ENCODE peak calls at places on chromosome 15, in eight cellular contexts. One of them, this sample, is unnamed.

GRCh38 chr15:94671845-94672524 is 440.6 kb downstream of the MCTP2 start:
- DNase-seq in tibial nerve: peak
- DNase-seq in left ventricle myocardium inferior: no peak
- DNase-seq in CD4-positive, CD25-positive, alpha-beta regulatory T cell: no peak
- DNase-seq in brain microvascular endothelial cell: peak
- DNase-seq in adrenal gland: peak
- DNase-seq in upper lobe of right lung: no peak
- DNase-seq in HepG2: no peak
- DNase-seq in this sample: no peak

GRCh38 chr15:52678036-52678467 is 1.1 kb downstream of the ATOSA start:
- DNase-seq in CD4-positive, CD25-positive, alpha-beta regulatory T cell: peak
- DNase-seq in left ventricle myocardium inferior: peak
- DNase-seq in brain microvascular endothelial cell: peak
- DNase-seq in tibial nerve: peak
- DNase-seq in HepG2: peak
- DNase-seq in upper lobe of right lung: peak
- DNase-seq in adrenal gland: peak
- DNase-seq in this sample: peak

GRCh38 chr15:57665187-57665586 is 41.3 kb upstream of the POLR2M start:
- DNase-seq in CD4-positive, CD25-positive, alpha-beta regulatory T cell: no peak
- DNase-seq in tibial nerve: no peak
- DNase-seq in left ventricle myocardium inferior: no peak
- DNase-seq in adrenal gland: no peak
- DNase-seq in HepG2: no peak
- DNase-seq in upper lobe of right lung: no peak
- DNase-seq in brain microvascular endothelial cell: no peak
- DNase-seq in this sample: no peak

GRCh38 chr15:31264534-31265089 is 62.0 kb upstream of the KLF13 start:
- DNase-seq in adrenal gland: no peak
- DNase-seq in brain microvascular endothelial cell: no peak
- DNase-seq in HepG2: no peak
- DNase-seq in tibial nerve: no peak
- DNase-seq in upper lobe of right lung: peak
- DNase-seq in left ventricle myocardium inferior: peak
- DNase-seq in CD4-positive, CD25-positive, alpha-beta regulatory T cell: no peak
- DNase-seq in this sample: no peak

GRCh38 chr15:32857732-32858131 is 139.9 kb downstream of the GREM1 start:
- DNase-seq in left ventricle myocardium inferior: no peak
- DNase-seq in upper lobe of right lung: no peak
- DNase-seq in CD4-positive, CD25-positive, alpha-beta regulatory T cell: no peak
- DNase-seq in adrenal gland: no peak
- DNase-seq in HepG2: no peak
- DNase-seq in brain microvascular endothelial cell: no peak
- DNase-seq in tibial nerve: no peak
- DNase-seq in this sample: no peak

GRCh38 chr15:71316911-71317310 is 201.6 kb downstream of the THSD4 start:
- DNase-seq in HepG2: no peak
- DNase-seq in CD4-positive, CD25-positive, alpha-beta regulatory T cell: no peak
- DNase-seq in tibial nerve: no peak
- DNase-seq in adrenal gland: no peak
- DNase-seq in upper lobe of right lung: no peak
- DNase-seq in left ventricle myocardium inferior: no peak
- DNase-seq in brain microvascular endothelial cell: no peak
- DNase-seq in this sample: no peak

GRCh38 chr15:68674975-68675374 is 96.2 kb downstream of the CORO2B start:
- DNase-seq in CD4-positive, CD25-positive, alpha-beta regulatory T cell: no peak
- DNase-seq in upper lobe of right lung: no peak
- DNase-seq in adrenal gland: no peak
- DNase-seq in brain microvascular endothelial cell: peak
- DNase-seq in tibial nerve: no peak
- DNase-seq in HepG2: no peak
- DNase-seq in left ventricle myocardium inferior: no peak
- DNase-seq in this sample: peak

GRCh38 chr15:77527164-77527778 is 105.4 kb downstream of the LINGO1 start:
- DNase-seq in adrenal gland: no peak
- DNase-seq in HepG2: peak
- DNase-seq in tibial nerve: no peak
- DNase-seq in brain microvascular endothelial cell: no peak
- DNase-seq in CD4-positive, CD25-positive, alpha-beta regulatory T cell: no peak
- DNase-seq in left ventricle myocardium inferior: peak
- DNase-seq in upper lobe of right lung: peak
- DNase-seq in this sample: no peak

GRCh38 chr15:77386626-77387025 is 33.3 kb downstream of the PEAK1 start:
- DNase-seq in upper lobe of right lung: no peak
- DNase-seq in HepG2: no peak
- DNase-seq in brain microvascular endothelial cell: no peak
- DNase-seq in adrenal gland: no peak
- DNase-seq in left ventricle myocardium inferior: no peak
- DNase-seq in CD4-positive, CD25-positive, alpha-beta regulatory T cell: no peak
- DNase-seq in tibial nerve: no peak
- DNase-seq in this sample: no peak

GRCh38 chr15:79436037-79436780 is 4.1 kb downstream of the MINAR1 start:
- DNase-seq in tibial nerve: no peak
- DNase-seq in CD4-positive, CD25-positive, alpha-beta regulatory T cell: no peak
- DNase-seq in adrenal gland: no peak
- DNase-seq in brain microvascular endothelial cell: no peak
- DNase-seq in upper lobe of right lung: no peak
- DNase-seq in HepG2: no peak
- DNase-seq in left ventricle myocardium inferior: no peak
- DNase-seq in this sample: no peak

GRCh38 chr15:83356516-83357399 is 72.3 kb upstream of the BNC1 start:
- DNase-seq in upper lobe of right lung: no peak
- DNase-seq in adrenal gland: no peak
- DNase-seq in HepG2: no peak
- DNase-seq in tibial nerve: no peak
- DNase-seq in CD4-positive, CD25-positive, alpha-beta regulatory T cell: no peak
- DNase-seq in brain microvascular endothelial cell: no peak
- DNase-seq in left ventricle myocardium inferior: no peak
- DNase-seq in this sample: no peak

GRCh38 chr15:29138260-29138659 is 131.4 kb downstream of the NSMCE3 start:
- DNase-seq in HepG2: no peak
- DNase-seq in brain microvascular endothelial cell: no peak
- DNase-seq in tibial nerve: no peak
- DNase-seq in adrenal gland: no peak
- DNase-seq in left ventricle myocardium inferior: no peak
- DNase-seq in CD4-positive, CD25-positive, alpha-beta regulatory T cell: no peak
- DNase-seq in upper lobe of right lung: no peak
- DNase-seq in this sample: no peak

GRCh38 chr15:57599299-57599810 is 7.7 kb downstream of the MYZAP start:
- DNase-seq in adrenal gland: no peak
- DNase-seq in CD4-positive, CD25-positive, alpha-beta regulatory T cell: no peak
- DNase-seq in tibial nerve: no peak
- DNase-seq in upper lobe of right lung: no peak
- DNase-seq in left ventricle myocardium inferior: no peak
- DNase-seq in HepG2: no peak
- DNase-seq in brain microvascular endothelial cell: no peak
- DNase-seq in this sample: no peak

GRCh38 chr15:76904461-76905012 is 603 bp downstream of the SCAPER start:
- DNase-seq in brain microvascular endothelial cell: no peak
- DNase-seq in upper lobe of right lung: peak
- DNase-seq in left ventricle myocardium inferior: no peak
- DNase-seq in tibial nerve: peak
- DNase-seq in CD4-positive, CD25-positive, alpha-beta regulatory T cell: peak
- DNase-seq in adrenal gland: peak
- DNase-seq in HepG2: peak
- DNase-seq in this sample: peak

GRCh38 chr15:69909719-69910444 is 187.8 kb downstream of the TLE3 start:
- DNase-seq in tibial nerve: no peak
- DNase-seq in brain microvascular endothelial cell: no peak
- DNase-seq in upper lobe of right lung: no peak
- DNase-seq in left ventricle myocardium inferior: no peak
- DNase-seq in HepG2: no peak
- DNase-seq in adrenal gland: no peak
- DNase-seq in CD4-positive, CD25-positive, alpha-beta regulatory T cell: no peak
- DNase-seq in this sample: no peak

GRCh38 chr15:26294062-26294689 is 431.0 kb upstream of the ATP10A start:
- DNase-seq in brain microvascular endothelial cell: no peak
- DNase-seq in adrenal gland: no peak
- DNase-seq in CD4-positive, CD25-positive, alpha-beta regulatory T cell: no peak
- DNase-seq in HepG2: no peak
- DNase-seq in upper lobe of right lung: no peak
- DNase-seq in tibial nerve: no peak
- DNase-seq in left ventricle myocardium inferior: peak
- DNase-seq in this sample: no peak

GRCh38 chr15:66187271-66187670 is 66.3 kb downstream of the MEGF11 start:
- DNase-seq in adrenal gland: no peak
- DNase-seq in CD4-positive, CD25-positive, alpha-beta regulatory T cell: no peak
- DNase-seq in brain microvascular endothelial cell: no peak
- DNase-seq in tibial nerve: no peak
- DNase-seq in HepG2: no peak
- DNase-seq in left ventricle myocardium inferior: no peak
- DNase-seq in upper lobe of right lung: peak
- DNase-seq in this sample: no peak

GRCh38 chr15:57611938-57612337 is 20.2 kb downstream of the MYZAP start:
- DNase-seq in brain microvascular endothelial cell: no peak
- DNase-seq in HepG2: peak
- DNase-seq in CD4-positive, CD25-positive, alpha-beta regulatory T cell: no peak
- DNase-seq in left ventricle myocardium inferior: no peak
- DNase-seq in adrenal gland: peak
- DNase-seq in tibial nerve: no peak
- DNase-seq in upper lobe of right lung: no peak
- DNase-seq in this sample: no peak

GRCh38 chr15:31498756-31499155 is 172.1 kb downstream of the KLF13 start:
- DNase-seq in CD4-positive, CD25-positive, alpha-beta regulatory T cell: no peak
- DNase-seq in brain microvascular endothelial cell: no peak
- DNase-seq in left ventricle myocardium inferior: no peak
- DNase-seq in adrenal gland: no peak
- DNase-seq in upper lobe of right lung: no peak
- DNase-seq in HepG2: no peak
- DNase-seq in tibial nerve: no peak
- DNase-seq in this sample: no peak

GRCh38 chr15:51751687-51752683 is 588 bp downstream of the TMOD2 start:
- DNase-seq in CD4-positive, CD25-positive, alpha-beta regulatory T cell: no peak
- DNase-seq in HepG2: no peak
- DNase-seq in brain microvascular endothelial cell: no peak
- DNase-seq in adrenal gland: peak
- DNase-seq in upper lobe of right lung: peak
- DNase-seq in left ventricle myocardium inferior: peak
- DNase-seq in tibial nerve: no peak
- DNase-seq in this sample: no peak

GRCh38 chr15:78976691-78977090 is 31.8 kb upstream of the CTSH start:
- DNase-seq in tibial nerve: no peak
- DNase-seq in HepG2: no peak
- DNase-seq in brain microvascular endothelial cell: no peak
- DNase-seq in left ventricle myocardium inferior: no peak
- DNase-seq in upper lobe of right lung: no peak
- DNase-seq in CD4-positive, CD25-positive, alpha-beta regulatory T cell: no peak
- DNase-seq in adrenal gland: no peak
- DNase-seq in this sample: no peak

GRCh38 chr15:71800835-71801745 is 9.3 kb upstream of the NR2E3 start:
- DNase-seq in tibial nerve: peak
- DNase-seq in upper lobe of right lung: no peak
- DNase-seq in HepG2: peak
- DNase-seq in CD4-positive, CD25-positive, alpha-beta regulatory T cell: peak
- DNase-seq in left ventricle myocardium inferior: no peak
- DNase-seq in adrenal gland: peak
- DNase-seq in brain microvascular endothelial cell: peak
- DNase-seq in this sample: peak

GRCh38 chr15:38611228-38611627 is 46.6 kb upstream of the RASGRP1 start:
- DNase-seq in HepG2: no peak
- DNase-seq in tibial nerve: no peak
- DNase-seq in adrenal gland: no peak
- DNase-seq in brain microvascular endothelial cell: no peak
- DNase-seq in CD4-positive, CD25-positive, alpha-beta regulatory T cell: peak
- DNase-seq in left ventricle myocardium inferior: no peak
- DNase-seq in upper lobe of right lung: no peak
- DNase-seq in this sample: no peak

GRCh38 chr15:62624541-62625399 is 417.8 kb upstream of the TPM1 start:
- DNase-seq in upper lobe of right lung: no peak
- DNase-seq in tibial nerve: no peak
- DNase-seq in brain microvascular endothelial cell: peak
- DNase-seq in left ventricle myocardium inferior: no peak
- DNase-seq in adrenal gland: peak
- DNase-seq in CD4-positive, CD25-positive, alpha-beta regulatory T cell: no peak
- DNase-seq in HepG2: no peak
- DNase-seq in this sample: no peak

GRCh38 chr15:101702077-101702476 is 22.2 kb downstream of the TARS3 start:
- DNase-seq in brain microvascular endothelial cell: no peak
- DNase-seq in HepG2: no peak
- DNase-seq in adrenal gland: no peak
- DNase-seq in tibial nerve: no peak
- DNase-seq in CD4-positive, CD25-positive, alpha-beta regulatory T cell: no peak
- DNase-seq in left ventricle myocardium inferior: no peak
- DNase-seq in upper lobe of right lung: no peak
- DNase-seq in this sample: no peak
- H3K27ac ChIP-seq in brain microvascular endothelial cell: no peak
- H3K27ac ChIP-seq in HepG2: no peak
- H3K27ac ChIP-seq in adrenal gland: no peak
- H3K27ac ChIP-seq in tibial nerve: peak
- H3K27ac ChIP-seq in CD4-positive, CD25-positive, alpha-beta regulatory T cell: no peak
- H3K27ac ChIP-seq in left ventricle myocardium inferior: no peak
- H3K27ac ChIP-seq in upper lobe of right lung: no peak
- H3K27ac ChIP-seq in this sample: peak

DNA sequence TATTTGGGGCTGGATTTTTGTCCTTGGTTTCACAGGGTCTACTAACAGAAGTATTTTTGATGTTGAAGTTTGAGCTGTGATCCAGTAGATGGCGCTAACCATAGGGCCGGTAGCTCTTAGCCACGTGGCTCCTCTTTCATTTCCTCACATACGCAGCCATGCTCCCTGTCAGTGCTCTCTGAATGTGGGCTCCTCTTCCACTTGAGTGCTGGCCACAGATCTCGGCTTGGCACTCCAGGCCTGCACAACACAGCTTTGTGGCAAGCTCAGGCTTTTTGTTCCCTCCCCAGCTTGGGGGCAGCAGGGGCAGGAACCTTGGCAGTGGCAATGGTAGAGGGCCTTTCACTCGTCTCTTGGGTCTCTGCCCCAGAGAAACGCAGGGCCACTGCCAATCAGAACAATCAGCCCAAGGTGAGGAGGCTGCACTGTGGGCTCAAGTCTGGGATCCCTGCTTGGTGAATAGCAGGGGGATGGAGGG is 18.6 kb upstream of the DNAAF4 start:
- DNase-seq in adrenal gland: peak
- DNase-seq in upper lobe of right lung: no peak
- DNase-seq in left ventricle myocardium inferior: no peak
- DNase-seq in HepG2: peak
- DNase-seq in brain microvascular endothelial cell: peak
- DNase-seq in CD4-positive, CD25-positive, alpha-beta regulatory T cell: peak
- DNase-seq in tibial nerve: no peak
- DNase-seq in this sample: peak
- H3K27ac ChIP-seq in adrenal gland: no peak
- H3K27ac ChIP-seq in upper lobe of right lung: no peak
- H3K27ac ChIP-seq in left ventricle myocardium inferior: no peak
- H3K27ac ChIP-seq in HepG2: no peak
- H3K27ac ChIP-seq in brain microvascular endothelial cell: no peak
- H3K27ac ChIP-seq in CD4-positive, CD25-positive, alpha-beta regulatory T cell: no peak
- H3K27ac ChIP-seq in tibial nerve: no peak
- H3K27ac ChIP-seq in this sample: no peak

GRCh38 chr15:60376677-60377095 is 21.1 kb downstream of the ANXA2 start:
- DNase-seq in brain microvascular endothelial cell: no peak
- DNase-seq in upper lobe of right lung: no peak
- DNase-seq in left ventricle myocardium inferior: no peak
- DNase-seq in CD4-positive, CD25-positive, alpha-beta regulatory T cell: no peak
- DNase-seq in adrenal gland: no peak
- DNase-seq in HepG2: no peak
- DNase-seq in tibial nerve: no peak
- DNase-seq in this sample: no peak
- H3K27ac ChIP-seq in brain microvascular endothelial cell: peak
- H3K27ac ChIP-seq in upper lobe of right lung: peak
- H3K27ac ChIP-seq in left ventricle myocardium inferior: peak
- H3K27ac ChIP-seq in CD4-positive, CD25-positive, alpha-beta regulatory T cell: no peak
- H3K27ac ChIP-seq in adrenal gland: peak
- H3K27ac ChIP-seq in HepG2: peak
- H3K27ac ChIP-seq in tibial nerve: peak
- H3K27ac ChIP-seq in this sample: no peak

GRCh38 chr15:75631935-75632334 is 6.4 kb upstream of the SNUPN start:
- DNase-seq in tibial nerve: no peak
- DNase-seq in upper lobe of right lung: no peak
- DNase-seq in HepG2: no peak
- DNase-seq in adrenal gland: no peak
- DNase-seq in brain microvascular endothelial cell: no peak
- DNase-seq in CD4-positive, CD25-positive, alpha-beta regulatory T cell: no peak
- DNase-seq in left ventricle myocardium inferior: no peak
- DNase-seq in this sample: no peak
- H3K27ac ChIP-seq in tibial nerve: no peak
- H3K27ac ChIP-seq in upper lobe of right lung: no peak
- H3K27ac ChIP-seq in HepG2: no peak
- H3K27ac ChIP-seq in adrenal gland: no peak
- H3K27ac ChIP-seq in brain microvascular endothelial cell: no peak
- H3K27ac ChIP-seq in CD4-positive, CD25-positive, alpha-beta regulatory T cell: no peak
- H3K27ac ChIP-seq in left ventricle myocardium inferior: no peak
- H3K27ac ChIP-seq in this sample: no peak